ENCODE peak calls at places on chromosome 11, in five cellular contexts. L is CD4-positive, CD25-positive, alpha-beta regulatory T cell; Z is T-helper 17 cell; X is right cardiac atrium; D is activated T-cell treated with anti-CD3 and anti-CD28 coated beads, Interleukin-2, amount 50 U/mL, for 4 hours. J is an unnamed sample.

GRCh38 chr11:65429069-65429681 is 6.6 kb downstream of the NEAT1 start:
- ATAC-seq in D (no peak), L (no peak), X (peak; percentile 5), Z (no peak), J (peak; percentile 2)

GRCh38 chr11:69643646-69644045 is 2.7 kb downstream of the CCND1 start:
- ATAC-seq in Z (no peak), D (no peak), L (no peak), X (no peak), J (no peak)

GRCh38 chr11:74472030-74472429 is 4.7 kb upstream of the KCNE3 start:
- ATAC-seq in X (no peak), L (no peak), D (no peak), Z (no peak), J (no peak)

GRCh38 chr11:98107736-98108135 is 913.0 kb upstream of the CNTN5 start:
- ATAC-seq in D (no peak), Z (no peak), X (peak; percentile 82), L (no peak), J (no peak)

GRCh38 chr11:134411887-134412507 is at the start of gene B3GAT1:
- ATAC-seq in Z (peak; percentile 44), X (no peak), D (no peak), L (no peak), J (no peak)

GRCh38 chr11:71364176-71364671 is 84.0 kb downstream of the DHCR7 start:
- ATAC-seq in X (peak; percentile 67), Z (no peak), L (no peak), D (no peak), J (no peak)

GRCh38 chr11:19957301-19957985 is 202.8 kb downstream of the DBX1 start:
- ATAC-seq in L (no peak), X (peak; percentile 43), Z (no peak), D (no peak), J (no peak)

GRCh38 chr11:82732734-82733443 is 775 bp downstream of the FAM181B start:
- ATAC-seq in D (peak; percentile 57), X (peak; percentile 33), L (no peak), Z (peak; percentile 38), J (peak; percentile 46)

GRCh38 chr11:119714189-119714588 is 14.8 kb downstream of the NECTIN1 start:
- ATAC-seq in Z (no peak), L (no peak), D (no peak), X (no peak), J (no peak)

GRCh38 chr11:44025727-44026126 is 22.1 kb upstream of the ACCSL start:
- ATAC-seq in D (no peak), L (no peak), X (no peak), Z (no peak), J (no peak)

GRCh38 chr11:102117472-102118113 is 7.3 kb downstream of the YAP1 start:
- ATAC-seq in X (no peak), D (no peak), L (no peak), Z (no peak), J (no peak)

GRCh38 chr11:44970293-44970692 is 19.6 kb upstream of the TP53I11 start:
- ATAC-seq in Z (no peak), L (no peak), X (no peak), D (no peak), J (no peak)

GRCh38 chr11:124891390-124891861 is 6.2 kb downstream of the ROBO4 start:
- ATAC-seq in L (no peak), D (no peak), X (peak; percentile 40), Z (no peak), J (no peak)

GRCh38 chr11:121024989-121025388 is 1.1 kb downstream of the TBCEL start:
- ATAC-seq in L (no peak), Z (peak; percentile 25), X (peak; percentile 80), D (no peak), J (no peak)

GRCh38 chr11:72989727-72990126 is 152.4 kb downstream of the FCHSD2 start:
- ATAC-seq in L (no peak), D (no peak), Z (no peak), X (peak; percentile 55), J (no peak)

GRCh38 chr11:121596195-121597145 is 143.7 kb upstream of the SORL1-AS1 start:
- ATAC-seq in D (no peak), X (peak; percentile 61), Z (no peak), L (no peak), J (no peak)

GRCh38 chr11:126284829-126285228 is 1.9 kb downstream of the TIRAP start:
- ATAC-seq in X (no peak), L (peak; percentile 57), D (peak; percentile 67), Z (peak; percentile 56), J (no peak)

GRCh38 chr11:33741806-33742205 is 5.6 kb upstream of the CD59 start:
- ATAC-seq in L (no peak), Z (no peak), X (no peak), D (no peak), J (no peak)

GRCh38 chr11:94010136-94010535 is 11.0 kb upstream of the HEPHL1 start:
- ATAC-seq in X (no peak), D (no peak), Z (no peak), L (no peak), J (no peak)

GRCh38 chr11:32385998-32386397 is 49.3 kb downstream of the WT1 start:
- ATAC-seq in Z (no peak), X (peak; percentile 82), D (no peak), L (no peak), J (no peak)

GRCh38 chr11:23010790-23011340 is 150.6 kb upstream of the CCDC179 start:
- ATAC-seq in Z (no peak), D (no peak), X (no peak), L (no peak), J (no peak)

GRCh38 chr11:73330569-73331093 is 22.6 kb downstream of the ARHGEF17 start:
- ATAC-seq in Z (no peak), L (no peak), D (no peak), X (no peak), J (no peak)

GRCh38 chr11:1881442-1882264 is 10.0 kb downstream of the PRR33 start:
- ATAC-seq in D (peak; percentile 21), L (no peak), X (peak; percentile 17), Z (peak; percentile 15), J (peak; percentile 20)

GRCh38 chr11:28858076-28858475 is 749.9 kb downstream of the METTL15 start:
- ATAC-seq in X (no peak), Z (no peak), D (no peak), L (no peak), J (no peak)

GRCh38 chr11:66789097-66789890 is 53.9 kb upstream of the RCE1 start:
- ATAC-seq in Z (no peak), D (no peak), L (no peak), X (no peak), J (no peak)

GRCh38 chr11:128195057-128195751 is 392.2 kb downstream of the ETS1 start:
- ATAC-seq in D (peak; percentile 29), Z (peak; percentile 94), L (peak; percentile 72), X (peak; percentile 64), J (peak; percentile 39)

GRCh38 chr11:69312418-69313399 is 18.8 kb downstream of the MYEOV start:
- ATAC-seq in L (no peak), D (no peak), Z (no peak), X (peak; percentile 91), J (no peak)

GRCh38 chr11:134312223-134312622 is 19.6 kb upstream of the GLB1L2 start:
- ATAC-seq in X (no peak), D (no peak), Z (no peak), L (no peak), J (no peak)

GRCh38 chr11:92948116-92948515 is 21.3 kb upstream of the MTNR1B start:
- ATAC-seq in D (no peak), Z (no peak), X (no peak), L (no peak), J (no peak)

GRCh38 chr11:107830915-107831540 is 27.6 kb downstream of the SLC35F2 start:
- ATAC-seq in Z (no peak), X (no peak), L (no peak), D (no peak), J (no peak)

GRCh38 chr11:72418834-72419560 is 15.3 kb downstream of the CLPB start:
- ATAC-seq in Z (no peak), L (no peak), D (no peak), X (no peak), J (no peak)

GRCh38 chr11:46277313-46277622 is 194 bp upstream of the CREB3L1 start:
- ATAC-seq in D (no peak), Z (no peak), L (no peak), X (no peak), J (peak; percentile 24)

GRCh38 chr11:123261345-123262106 is 66.5 kb upstream of the CLMP start:
- ATAC-seq in X (peak; percentile 94), L (peak; percentile 46), Z (peak; percentile 82), D (peak; percentile 65), J (peak; percentile 88)

GRCh38 chr11:119691701-119692546 is 37.1 kb downstream of the NECTIN1 start:
- ATAC-seq in X (no peak), L (no peak), Z (no peak), D (no peak), J (no peak)

GRCh38 chr11:121547574-121547973 is 94.8 kb upstream of the SORL1-AS1 start:
- ATAC-seq in Z (no peak), D (no peak), X (no peak), L (no peak), J (no peak)

GRCh38 chr11:46625406-46625805 is 8.1 kb downstream of the ATG13 start:
- ATAC-seq in D (no peak), X (no peak), L (no peak), Z (no peak), J (no peak)

J was measured in gastroesophageal sphincter.